ENCODE peak calls at places on chromosomes 7 and 10, in five cellular contexts. One of them, this sample, is unnamed.
A peak's percentile ranks its signal among the peaks of the same experiment; 100 is the strongest.

GRCh38 chr10:90087197-90088007 is 386.0 kb downstream of the KIF20B start:
- DNase-seq in chondrocyte: no peak
- DNase-seq in cardiac muscle cell: no peak
- DNase-seq in GM10248: peak; percentile 47
- DNase-seq in astrocyte of the spinal cord: peak; percentile 55
- DNase-seq in this sample: no peak

GRCh38 chr7:74299401-74299800 is 10.2 kb downstream of the CLIP2 start:
- DNase-seq in cardiac muscle cell: no peak
- DNase-seq in GM10248: no peak
- DNase-seq in chondrocyte: no peak
- DNase-seq in astrocyte of the spinal cord: no peak
- DNase-seq in this sample: no peak

GRCh38 chr7:151884276-151885201 is 7.6 kb upstream of the PRKAG2 start:
- DNase-seq in cardiac muscle cell: no peak
- DNase-seq in GM10248: no peak
- DNase-seq in chondrocyte: no peak
- DNase-seq in astrocyte of the spinal cord: no peak
- DNase-seq in this sample: no peak

GRCh38 chr7:2019693-2020511 is 212.8 kb downstream of the MAD1L1 start:
- DNase-seq in cardiac muscle cell: no peak
- DNase-seq in chondrocyte: peak; percentile 80
- DNase-seq in astrocyte of the spinal cord: peak; percentile 95
- DNase-seq in GM10248: peak; percentile 85
- DNase-seq in this sample: no peak

GRCh38 chr10:21273400-21273968 is 252.0 kb downstream of the SKIDA1 start:
- DNase-seq in astrocyte of the spinal cord: no peak
- DNase-seq in chondrocyte: no peak
- DNase-seq in cardiac muscle cell: no peak
- DNase-seq in GM10248: no peak
- DNase-seq in this sample: no peak

GRCh38 chr7:141362580-141363435 is 188.4 kb upstream of the AGK start:
- DNase-seq in GM10248: no peak
- DNase-seq in chondrocyte: no peak
- DNase-seq in astrocyte of the spinal cord: peak; percentile 88
- DNase-seq in cardiac muscle cell: peak; percentile 18
- DNase-seq in this sample: no peak

GRCh38 chr10:103232772-103233488 is 12.8 kb upstream of the RPEL1 start:
- DNase-seq in chondrocyte: no peak
- DNase-seq in astrocyte of the spinal cord: peak; percentile 73
- DNase-seq in GM10248: no peak
- DNase-seq in cardiac muscle cell: no peak
- DNase-seq in this sample: no peak

GRCh38 chr7:159144756-159145543 is at the start of gene VIPR2:
- DNase-seq in astrocyte of the spinal cord: no peak
- DNase-seq in GM10248: no peak
- DNase-seq in chondrocyte: no peak
- DNase-seq in cardiac muscle cell: no peak
- DNase-seq in this sample: no peak

GRCh38 chr7:93364806-93365205 is 132.6 kb downstream of the VPS50 start:
- DNase-seq in chondrocyte: no peak
- DNase-seq in astrocyte of the spinal cord: no peak
- DNase-seq in GM10248: no peak
- DNase-seq in cardiac muscle cell: no peak
- DNase-seq in this sample: no peak

GRCh38 chr10:77763453-77764430 is 126.1 kb upstream of the KCNMA1 start:
- DNase-seq in astrocyte of the spinal cord: no peak
- DNase-seq in GM10248: no peak
- DNase-seq in chondrocyte: no peak
- DNase-seq in cardiac muscle cell: peak; percentile 17
- DNase-seq in this sample: no peak

GRCh38 chr7:47088329-47089067 is 493.4 kb downstream of the TNS3 start:
- DNase-seq in cardiac muscle cell: peak; percentile 86
- DNase-seq in astrocyte of the spinal cord: peak; percentile 65
- DNase-seq in chondrocyte: no peak
- DNase-seq in GM10248: peak; percentile 58
- DNase-seq in this sample: peak; percentile 49

GRCh38 chr10:97319671-97320479 is 804 bp downstream of the FRAT1 start:
- DNase-seq in astrocyte of the spinal cord: no peak
- DNase-seq in cardiac muscle cell: peak; percentile 71
- DNase-seq in chondrocyte: no peak
- DNase-seq in GM10248: peak; percentile 50
- DNase-seq in this sample: peak; percentile 52

GRCh38 chr7:6551016-6551511 is at the start of gene GRID2IP:
- DNase-seq in chondrocyte: no peak
- DNase-seq in GM10248: no peak
- DNase-seq in cardiac muscle cell: no peak
- DNase-seq in astrocyte of the spinal cord: no peak
- DNase-seq in this sample: no peak

GRCh38 chr10:26516540-26517101 is 78.5 kb downstream of the APBB1IP start:
- DNase-seq in chondrocyte: no peak
- DNase-seq in GM10248: no peak
- DNase-seq in cardiac muscle cell: no peak
- DNase-seq in astrocyte of the spinal cord: peak; percentile 5
- DNase-seq in this sample: peak; percentile 10

GRCh38 chr7:132112111-132112510 is 464.2 kb downstream of the PLXNA4 start:
- DNase-seq in GM10248: no peak
- DNase-seq in cardiac muscle cell: no peak
- DNase-seq in chondrocyte: no peak
- DNase-seq in astrocyte of the spinal cord: no peak
- DNase-seq in this sample: no peak

GRCh38 chr7:115435178-115435577 is 513.3 kb downstream of the MDFIC start:
- DNase-seq in chondrocyte: no peak
- DNase-seq in GM10248: no peak
- DNase-seq in astrocyte of the spinal cord: no peak
- DNase-seq in cardiac muscle cell: no peak
- DNase-seq in this sample: no peak

GRCh38 chr7:28130277-28130676 is 50.3 kb downstream of the JAZF1 start:
- DNase-seq in cardiac muscle cell: no peak
- DNase-seq in GM10248: no peak
- DNase-seq in astrocyte of the spinal cord: peak; percentile 39
- DNase-seq in chondrocyte: no peak
- DNase-seq in this sample: no peak

GRCh38 chr7:113085781-113086390 is 741 bp downstream of the GPR85 start:
- DNase-seq in cardiac muscle cell: no peak
- DNase-seq in astrocyte of the spinal cord: peak; percentile 40
- DNase-seq in chondrocyte: no peak
- DNase-seq in GM10248: no peak
- DNase-seq in this sample: no peak

GRCh38 chr7:47516985-47517590 is 64.8 kb downstream of the TNS3 start:
- DNase-seq in GM10248: no peak
- DNase-seq in chondrocyte: peak; percentile 20
- DNase-seq in astrocyte of the spinal cord: peak; percentile 72
- DNase-seq in cardiac muscle cell: no peak
- DNase-seq in this sample: no peak

GRCh38 chr10:80133221-80133620 is 691 bp downstream of the PLAC9 start:
- DNase-seq in astrocyte of the spinal cord: no peak
- DNase-seq in cardiac muscle cell: no peak
- DNase-seq in GM10248: no peak
- DNase-seq in chondrocyte: peak; percentile 57
- DNase-seq in this sample: no peak

GRCh38 chr7:55234408-55234807 is 130.7 kb upstream of the LANCL2 start:
- DNase-seq in GM10248: no peak
- DNase-seq in astrocyte of the spinal cord: no peak
- DNase-seq in cardiac muscle cell: no peak
- DNase-seq in chondrocyte: no peak
- DNase-seq in this sample: no peak

GRCh38 chr7:107450970-107451369 is 18.9 kb upstream of the GPR22 start:
- DNase-seq in cardiac muscle cell: no peak
- DNase-seq in astrocyte of the spinal cord: no peak
- DNase-seq in chondrocyte: no peak
- DNase-seq in GM10248: no peak
- DNase-seq in this sample: no peak

GRCh38 chr10:72276013-72276387 is 2.3 kb downstream of the DDIT4 start:
- DNase-seq in chondrocyte: no peak
- DNase-seq in GM10248: no peak
- DNase-seq in astrocyte of the spinal cord: peak; percentile 35
- DNase-seq in cardiac muscle cell: no peak
- DNase-seq in this sample: no peak

GRCh38 chr7:45581271-45581780 is 7.2 kb downstream of the ADCY1 start:
- DNase-seq in astrocyte of the spinal cord: no peak
- DNase-seq in chondrocyte: no peak
- DNase-seq in cardiac muscle cell: no peak
- DNase-seq in GM10248: no peak
- DNase-seq in this sample: no peak

GRCh38 chr7:159155410-159155809 is 10.7 kb upstream of the VIPR2 start:
- DNase-seq in cardiac muscle cell: no peak
- DNase-seq in GM10248: no peak
- DNase-seq in astrocyte of the spinal cord: no peak
- DNase-seq in chondrocyte: no peak
- DNase-seq in this sample: no peak

GRCh38 chr10:2929457-2929856 is 137.9 kb upstream of the PFKP start:
- DNase-seq in astrocyte of the spinal cord: no peak
- DNase-seq in chondrocyte: no peak
- DNase-seq in cardiac muscle cell: no peak
- DNase-seq in GM10248: no peak
- DNase-seq in this sample: no peak

GRCh38 chr10:61452229-61452651 is 941 bp downstream of the TMEM26 start:
- DNase-seq in astrocyte of the spinal cord: no peak
- DNase-seq in GM10248: peak; percentile 10
- DNase-seq in cardiac muscle cell: peak; percentile 32
- DNase-seq in chondrocyte: no peak
- DNase-seq in this sample: no peak

GRCh38 chr7:17010637-17011300 is 129.0 kb upstream of the AGR3 start:
- DNase-seq in GM10248: no peak
- DNase-seq in astrocyte of the spinal cord: no peak
- DNase-seq in cardiac muscle cell: no peak
- DNase-seq in chondrocyte: no peak
- DNase-seq in this sample: no peak

GRCh38 chr10:48932831-48933670 is 6.6 kb downstream of the LRRC18 start:
- DNase-seq in chondrocyte: no peak
- DNase-seq in cardiac muscle cell: no peak
- DNase-seq in astrocyte of the spinal cord: no peak
- DNase-seq in GM10248: no peak
- DNase-seq in this sample: no peak

GRCh38 chr10:6114299-6114698 is 25.5 kb downstream of the RBM17 start:
- DNase-seq in astrocyte of the spinal cord: no peak
- DNase-seq in cardiac muscle cell: no peak
- DNase-seq in GM10248: no peak
- DNase-seq in chondrocyte: no peak
- DNase-seq in this sample: no peak

GRCh38 chr10:5947471-5948207 is 29.7 kb downstream of the IL15RA start:
- DNase-seq in cardiac muscle cell: no peak
- DNase-seq in astrocyte of the spinal cord: no peak
- DNase-seq in GM10248: no peak
- DNase-seq in chondrocyte: peak; percentile 10
- DNase-seq in this sample: no peak

GRCh38 chr7:158581440-158582088 is 6.1 kb downstream of the PTPRN2 start:
- DNase-seq in GM10248: no peak
- DNase-seq in chondrocyte: no peak
- DNase-seq in cardiac muscle cell: no peak
- DNase-seq in astrocyte of the spinal cord: no peak
- DNase-seq in this sample: no peak

GRCh38 chr7:100573691-100574361 is at the start of gene SAP25:
- DNase-seq in astrocyte of the spinal cord: no peak
- DNase-seq in chondrocyte: no peak
- DNase-seq in GM10248: no peak
- DNase-seq in cardiac muscle cell: no peak
- DNase-seq in this sample: no peak
- TF ChIP-seq CTCF in astrocyte of the spinal cord: peak; percentile 30
- TF ChIP-seq CTCF in chondrocyte: no peak
- TF ChIP-seq CTCF in GM10248: peak; percentile 5
- TF ChIP-seq CTCF in cardiac muscle cell: peak; percentile 8
- TF ChIP-seq CTCF in this sample: no peak

DNA sequence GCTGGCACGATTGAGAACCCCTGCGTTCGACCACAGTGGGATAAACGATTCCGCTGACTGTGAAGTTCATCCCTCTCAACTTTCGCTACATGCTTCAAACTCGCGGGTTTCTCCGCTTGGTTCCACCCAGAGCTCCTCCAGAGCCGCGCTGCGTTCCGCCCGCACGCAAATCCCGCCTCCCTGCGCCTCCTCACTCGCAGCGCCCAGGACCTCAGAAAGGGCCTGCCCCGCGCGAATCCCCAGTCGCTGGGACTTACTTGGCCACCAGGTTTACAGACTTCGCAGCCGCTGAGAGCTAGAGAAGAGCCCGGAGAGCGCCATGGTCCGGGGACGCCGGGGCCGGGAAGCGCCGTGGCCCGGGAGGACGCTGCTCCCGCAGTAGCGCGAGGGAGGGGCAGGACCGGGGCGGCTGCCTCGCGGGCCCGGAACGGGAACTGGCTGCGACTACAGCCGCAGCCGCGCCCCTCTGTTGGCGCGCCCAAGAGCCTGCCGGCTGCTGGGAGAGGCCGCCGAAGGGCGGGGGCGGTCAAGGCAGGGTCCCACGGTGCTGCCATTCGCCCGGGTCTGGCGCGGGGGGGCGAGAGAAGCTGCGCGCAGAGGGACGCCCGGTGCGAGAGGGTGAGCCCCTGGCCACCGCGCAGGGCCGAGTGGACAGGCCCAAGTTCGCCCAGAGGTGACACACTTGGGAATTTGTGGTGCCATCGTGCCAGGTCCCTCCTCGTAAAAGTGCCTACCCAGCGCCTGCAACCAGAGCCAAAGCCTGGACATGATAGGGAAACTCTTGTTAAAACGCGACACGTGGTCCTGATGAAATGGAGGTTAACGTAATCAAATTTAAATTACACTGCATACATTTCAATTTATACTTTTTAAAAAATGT is at the start of gene NOD1:
- DNase-seq in chondrocyte: no peak
- DNase-seq in astrocyte of the spinal cord: peak; percentile 81
- DNase-seq in cardiac muscle cell: peak; percentile 80
- DNase-seq in GM10248: peak; percentile 90
- DNase-seq in this sample: peak; percentile 51
- TF ChIP-seq CTCF in chondrocyte: peak; percentile 54
- TF ChIP-seq CTCF in astrocyte of the spinal cord: peak; percentile 1
- TF ChIP-seq CTCF in cardiac muscle cell: no peak
- TF ChIP-seq CTCF in GM10248: no peak
- TF ChIP-seq CTCF in this sample: peak; percentile 35

GRCh38 chr7:128919881-128920789 is 9.6 kb upstream of the KCP start:
- DNase-seq in GM10248: no peak
- DNase-seq in astrocyte of the spinal cord: no peak
- DNase-seq in cardiac muscle cell: no peak
- DNase-seq in chondrocyte: no peak
- DNase-seq in this sample: no peak
- TF ChIP-seq CTCF in GM10248: peak; percentile 19
- TF ChIP-seq CTCF in astrocyte of the spinal cord: no peak
- TF ChIP-seq CTCF in cardiac muscle cell: no peak
- TF ChIP-seq CTCF in chondrocyte: peak; percentile 56
- TF ChIP-seq CTCF in this sample: no peak

DNA sequence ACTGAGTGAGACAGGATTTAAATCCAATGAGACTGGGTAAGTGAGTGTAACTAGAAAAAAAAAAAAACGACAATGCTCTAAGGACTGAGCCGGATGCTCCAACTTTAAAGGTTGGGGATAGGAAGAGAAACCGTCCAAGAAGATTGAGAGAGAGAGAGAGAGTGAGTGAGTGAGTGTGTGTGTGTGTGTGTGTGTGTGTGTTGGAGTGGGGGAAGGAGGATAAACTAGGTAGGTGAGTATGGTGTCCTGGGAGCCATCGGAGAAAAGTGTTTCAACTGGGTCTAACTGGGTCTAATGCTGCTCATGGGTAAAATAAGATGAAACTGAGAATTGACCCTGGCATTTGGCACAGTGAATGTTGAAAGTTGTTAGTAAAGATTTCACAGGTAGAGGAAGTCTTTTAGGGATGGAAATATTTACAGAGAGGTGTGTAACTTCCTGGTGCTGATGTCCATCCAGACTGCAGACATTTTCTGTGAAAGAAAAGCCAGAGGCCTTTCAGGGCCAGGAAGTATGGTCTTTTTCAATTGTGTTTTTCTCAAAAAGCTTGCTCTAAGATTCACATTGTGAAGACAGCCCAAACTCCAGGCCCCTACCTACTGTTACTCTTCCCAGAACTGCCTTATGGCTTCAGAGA is 14.2 kb downstream of the ENTPD1 start:
- DNase-seq in chondrocyte: no peak
- DNase-seq in GM10248: no peak
- DNase-seq in astrocyte of the spinal cord: no peak
- DNase-seq in cardiac muscle cell: no peak
- DNase-seq in this sample: no peak
- TF ChIP-seq CTCF in chondrocyte: no peak
- TF ChIP-seq CTCF in GM10248: no peak
- TF ChIP-seq CTCF in astrocyte of the spinal cord: no peak
- TF ChIP-seq CTCF in cardiac muscle cell: no peak
- TF ChIP-seq CTCF in this sample: no peak